ENCODE peak calls at places on chromosomes 7 and 10, in six cellular contexts. One of them, this sample, is unnamed.

GRCh38 chr7:105958037-105958436 is 5.0 kb upstream of the CDHR3 start:
- DNase-seq in astrocyte of the spinal cord: no peak
- DNase-seq in GM13977: no peak
- DNase-seq in uterus: no peak
- DNase-seq in RWPE1: no peak
- DNase-seq in brain microvascular endothelial cell: no peak
- DNase-seq in this sample: no peak

GRCh38 chr7:104327963-104328307 is 468 bp upstream of the LHFPL3 start:
- DNase-seq in astrocyte of the spinal cord: no peak
- DNase-seq in GM13977: no peak
- DNase-seq in uterus: no peak
- DNase-seq in RWPE1: no peak
- DNase-seq in brain microvascular endothelial cell: no peak
- DNase-seq in this sample: no peak

GRCh38 chr10:51937736-51938135 is 238.3 kb upstream of the CSTF2T start:
- DNase-seq in astrocyte of the spinal cord: peak; percentile 60
- DNase-seq in GM13977: no peak
- DNase-seq in uterus: no peak
- DNase-seq in RWPE1: no peak
- DNase-seq in brain microvascular endothelial cell: peak; percentile 86
- DNase-seq in this sample: no peak

GRCh38 chr10:58152698-58153263 is 114.9 kb downstream of the IPMK start:
- DNase-seq in astrocyte of the spinal cord: peak; percentile 68
- DNase-seq in GM13977: peak; percentile 28
- DNase-seq in uterus: peak; percentile 13
- DNase-seq in RWPE1: peak; percentile 20
- DNase-seq in brain microvascular endothelial cell: peak; percentile 71
- DNase-seq in this sample: peak; percentile 28

GRCh38 chr10:50592961-50593418 is 30.8 kb downstream of the SGMS1 start:
- DNase-seq in astrocyte of the spinal cord: no peak
- DNase-seq in GM13977: no peak
- DNase-seq in uterus: no peak
- DNase-seq in RWPE1: no peak
- DNase-seq in brain microvascular endothelial cell: no peak
- DNase-seq in this sample: no peak

GRCh38 chr7:65722361-65722792 is 150.5 kb upstream of the VKORC1L1 start:
- DNase-seq in astrocyte of the spinal cord: peak; percentile 18
- DNase-seq in GM13977: peak; percentile 58
- DNase-seq in uterus: peak; percentile 60
- DNase-seq in RWPE1: peak; percentile 54
- DNase-seq in brain microvascular endothelial cell: no peak
- DNase-seq in this sample: peak; percentile 62

GRCh38 chr7:110891197-110891596 is 199.7 kb upstream of the LRRN3 start:
- DNase-seq in astrocyte of the spinal cord: no peak
- DNase-seq in GM13977: no peak
- DNase-seq in uterus: no peak
- DNase-seq in RWPE1: no peak
- DNase-seq in brain microvascular endothelial cell: no peak
- DNase-seq in this sample: no peak

GRCh38 chr7:67484244-67484751 is 487.7 kb downstream of the TYW1 start:
- DNase-seq in astrocyte of the spinal cord: peak; percentile 53
- DNase-seq in GM13977: peak; percentile 37
- DNase-seq in uterus: peak; percentile 32
- DNase-seq in RWPE1: peak; percentile 64
- DNase-seq in brain microvascular endothelial cell: peak; percentile 38
- DNase-seq in this sample: peak; percentile 43

GRCh38 chr7:63041786-63042185 is 956.9 kb upstream of the ZNF722 start:
- DNase-seq in astrocyte of the spinal cord: no peak
- DNase-seq in GM13977: no peak
- DNase-seq in uterus: no peak
- DNase-seq in RWPE1: no peak
- DNase-seq in brain microvascular endothelial cell: no peak
- DNase-seq in this sample: no peak

GRCh38 chr10:48655426-48656240 is 29.0 kb upstream of the WDFY4 start:
- DNase-seq in astrocyte of the spinal cord: peak; percentile 74
- DNase-seq in GM13977: no peak
- DNase-seq in uterus: peak; percentile 33
- DNase-seq in RWPE1: peak; percentile 29
- DNase-seq in brain microvascular endothelial cell: peak; percentile 32
- DNase-seq in this sample: no peak

GRCh38 chr7:66741706-66742053 is 1.1 kb downstream of the RABGEF1 start:
- DNase-seq in astrocyte of the spinal cord: peak; percentile 17
- DNase-seq in GM13977: no peak
- DNase-seq in uterus: peak; percentile 27
- DNase-seq in RWPE1: no peak
- DNase-seq in brain microvascular endothelial cell: peak; percentile 20
- DNase-seq in this sample: no peak

GRCh38 chr7:101315336-101315735 is 6.3 kb downstream of the IFT22 start:
- DNase-seq in astrocyte of the spinal cord: peak; percentile 50
- DNase-seq in GM13977: peak; percentile 73
- DNase-seq in uterus: no peak
- DNase-seq in RWPE1: no peak
- DNase-seq in brain microvascular endothelial cell: peak; percentile 29
- DNase-seq in this sample: peak; percentile 63

GRCh38 chr7:130273863-130274262 is 7.2 kb downstream of the CPA2 start:
- DNase-seq in astrocyte of the spinal cord: peak; percentile 47
- DNase-seq in GM13977: no peak
- DNase-seq in uterus: peak; percentile 68
- DNase-seq in RWPE1: no peak
- DNase-seq in brain microvascular endothelial cell: no peak
- DNase-seq in this sample: no peak

GRCh38 chr7:157708896-157709295 is 372.1 kb downstream of the DNAJB6 start:
- DNase-seq in astrocyte of the spinal cord: no peak
- DNase-seq in GM13977: no peak
- DNase-seq in uterus: no peak
- DNase-seq in RWPE1: no peak
- DNase-seq in brain microvascular endothelial cell: no peak
- DNase-seq in this sample: no peak

GRCh38 chr7:45720989-45721388 is 146.8 kb downstream of the ADCY1 start:
- DNase-seq in astrocyte of the spinal cord: no peak
- DNase-seq in GM13977: no peak
- DNase-seq in uterus: no peak
- DNase-seq in RWPE1: no peak
- DNase-seq in brain microvascular endothelial cell: no peak
- DNase-seq in this sample: no peak

GRCh38 chr7:94160719-94161435 is 156.7 kb upstream of the BET1 start:
- DNase-seq in astrocyte of the spinal cord: no peak
- DNase-seq in GM13977: peak; percentile 31
- DNase-seq in uterus: no peak
- DNase-seq in RWPE1: no peak
- DNase-seq in brain microvascular endothelial cell: no peak
- DNase-seq in this sample: peak; percentile 17

GRCh38 chr7:13032524-13032923 is 345.1 kb downstream of the ARL4A start:
- DNase-seq in astrocyte of the spinal cord: peak; percentile 52
- DNase-seq in GM13977: no peak
- DNase-seq in uterus: no peak
- DNase-seq in RWPE1: no peak
- DNase-seq in brain microvascular endothelial cell: no peak
- DNase-seq in this sample: no peak
- TF ChIP-seq CTCF in astrocyte of the spinal cord: no peak
- TF ChIP-seq CTCF in GM13977: no peak
- TF ChIP-seq CTCF in uterus: no peak
- TF ChIP-seq CTCF in RWPE1: no peak
- TF ChIP-seq CTCF in brain microvascular endothelial cell: no peak
- TF ChIP-seq CTCF in this sample: no peak

GRCh38 chr7:124051978-124052377 is 19.1 kb upstream of the TMEM229A start:
- DNase-seq in astrocyte of the spinal cord: no peak
- DNase-seq in GM13977: no peak
- DNase-seq in uterus: no peak
- DNase-seq in RWPE1: no peak
- DNase-seq in brain microvascular endothelial cell: no peak
- DNase-seq in this sample: no peak
- TF ChIP-seq CTCF in astrocyte of the spinal cord: no peak
- TF ChIP-seq CTCF in GM13977: no peak
- TF ChIP-seq CTCF in uterus: no peak
- TF ChIP-seq CTCF in RWPE1: no peak
- TF ChIP-seq CTCF in brain microvascular endothelial cell: no peak
- TF ChIP-seq CTCF in this sample: no peak

GRCh38 chr10:14773551-14774213 is 1.0 kb downstream of the FAM107B start:
- DNase-seq in astrocyte of the spinal cord: no peak
- DNase-seq in GM13977: no peak
- DNase-seq in uterus: no peak
- DNase-seq in RWPE1: no peak
- DNase-seq in brain microvascular endothelial cell: no peak
- DNase-seq in this sample: no peak
- TF ChIP-seq CTCF in astrocyte of the spinal cord: no peak
- TF ChIP-seq CTCF in GM13977: no peak
- TF ChIP-seq CTCF in uterus: no peak
- TF ChIP-seq CTCF in RWPE1: no peak
- TF ChIP-seq CTCF in brain microvascular endothelial cell: no peak
- TF ChIP-seq CTCF in this sample: no peak

DNA sequence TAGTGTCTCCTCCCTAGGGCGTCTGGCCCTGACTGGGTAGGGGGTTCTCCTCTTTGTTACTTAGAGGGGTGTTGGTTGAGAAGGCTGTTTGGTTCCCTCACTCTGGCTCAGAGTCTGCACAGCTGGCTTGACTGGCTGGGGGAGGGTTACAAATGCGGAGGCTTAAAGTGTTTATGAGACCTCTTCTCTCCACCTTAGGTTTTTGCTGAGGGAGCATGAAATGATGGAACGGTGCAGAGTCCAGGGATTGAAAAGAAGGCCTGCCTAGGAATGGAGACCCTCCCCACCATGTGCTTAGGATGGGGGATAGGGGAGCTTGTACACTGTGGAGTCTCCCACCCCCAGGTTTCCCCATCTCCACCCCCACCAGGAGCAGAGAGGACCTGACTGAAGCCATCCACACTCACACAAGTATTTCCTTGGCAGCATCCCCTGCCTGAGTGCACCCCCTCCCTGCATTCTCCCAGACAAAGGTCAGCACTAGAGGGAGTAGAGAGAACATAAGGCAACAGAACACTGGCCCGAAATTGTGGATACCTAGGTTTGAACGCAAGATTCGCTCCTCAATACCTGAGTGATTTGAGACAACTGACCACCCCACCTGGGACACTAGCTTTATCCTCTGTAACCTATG is 1.7 kb upstream of the LDB1 start:
- DNase-seq in astrocyte of the spinal cord: peak; percentile 33
- DNase-seq in GM13977: no peak
- DNase-seq in uterus: peak; percentile 83
- DNase-seq in RWPE1: no peak
- DNase-seq in brain microvascular endothelial cell: no peak
- DNase-seq in this sample: no peak
- TF ChIP-seq CTCF in astrocyte of the spinal cord: peak; percentile 26
- TF ChIP-seq CTCF in GM13977: no peak
- TF ChIP-seq CTCF in uterus: peak; percentile 7
- TF ChIP-seq CTCF in RWPE1: no peak
- TF ChIP-seq CTCF in brain microvascular endothelial cell: peak; percentile 45
- TF ChIP-seq CTCF in this sample: no peak

GRCh38 chr10:128268015-128268722 is 141.9 kb upstream of the MKI67 start:
- DNase-seq in astrocyte of the spinal cord: no peak
- DNase-seq in GM13977: peak; percentile 42
- DNase-seq in uterus: no peak
- DNase-seq in RWPE1: peak; percentile 20
- DNase-seq in brain microvascular endothelial cell: peak; percentile 18
- DNase-seq in this sample: peak; percentile 62
- TF ChIP-seq CTCF in astrocyte of the spinal cord: peak; percentile 28
- TF ChIP-seq CTCF in GM13977: peak; percentile 62
- TF ChIP-seq CTCF in uterus: no peak
- TF ChIP-seq CTCF in RWPE1: peak; percentile 33
- TF ChIP-seq CTCF in brain microvascular endothelial cell: peak; percentile 43
- TF ChIP-seq CTCF in this sample: peak; percentile 19

GRCh38 chr7:99997545-99998137 is 17.8 kb upstream of the ZKSCAN1 start:
- DNase-seq in astrocyte of the spinal cord: peak; percentile 27
- DNase-seq in GM13977: peak; percentile 76
- DNase-seq in uterus: peak; percentile 29
- DNase-seq in RWPE1: no peak
- DNase-seq in brain microvascular endothelial cell: no peak
- DNase-seq in this sample: peak; percentile 77
- TF ChIP-seq CTCF in astrocyte of the spinal cord: peak; percentile 27
- TF ChIP-seq CTCF in GM13977: peak; percentile 21
- TF ChIP-seq CTCF in uterus: no peak
- TF ChIP-seq CTCF in RWPE1: no peak
- TF ChIP-seq CTCF in brain microvascular endothelial cell: peak; percentile 44
- TF ChIP-seq CTCF in this sample: peak; percentile 1

GRCh38 chr10:113017375-113017774 is 67.3 kb downstream of the TCF7L2 start:
- DNase-seq in astrocyte of the spinal cord: no peak
- DNase-seq in GM13977: no peak
- DNase-seq in uterus: no peak
- DNase-seq in RWPE1: no peak
- DNase-seq in brain microvascular endothelial cell: no peak
- DNase-seq in this sample: no peak
- TF ChIP-seq CTCF in astrocyte of the spinal cord: no peak
- TF ChIP-seq CTCF in GM13977: no peak
- TF ChIP-seq CTCF in uterus: no peak
- TF ChIP-seq CTCF in RWPE1: no peak
- TF ChIP-seq CTCF in brain microvascular endothelial cell: no peak
- TF ChIP-seq CTCF in this sample: no peak

GRCh38 chr10:81348003-81348402 is 527.0 kb upstream of the NRG3 start:
- DNase-seq in astrocyte of the spinal cord: no peak
- DNase-seq in GM13977: no peak
- DNase-seq in uterus: no peak
- DNase-seq in RWPE1: no peak
- DNase-seq in brain microvascular endothelial cell: no peak
- DNase-seq in this sample: no peak
- TF ChIP-seq CTCF in astrocyte of the spinal cord: no peak
- TF ChIP-seq CTCF in GM13977: no peak
- TF ChIP-seq CTCF in uterus: no peak
- TF ChIP-seq CTCF in RWPE1: no peak
- TF ChIP-seq CTCF in brain microvascular endothelial cell: no peak
- TF ChIP-seq CTCF in this sample: no peak